ENCODE peak calls at places on chromosome 1, in ten cellular contexts. S, H, G, C, J, O, Y, Q, R and D are unnamed samples.

GRCh38 chr1:236066828-236067386 is 2.0 kb upstream of the NID1 start:
- DNase-seq in S (no peak), H (no peak), G (peak; percentile 71), C (no peak), J (no peak), O (peak; percentile 54), Y (peak; percentile 55), Q (peak; percentile 94), R (no peak), D (no peak)

GRCh38 chr1:245551536-245551935 is 396.8 kb downstream of the KIF26B start:
- DNase-seq in S (no peak), H (no peak), G (no peak), C (no peak), J (no peak), O (no peak), Y (no peak), Q (no peak), R (no peak), D (no peak)

GRCh38 chr1:38992450-38993111 is 1.5 kb downstream of the AKIRIN1 start:
- DNase-seq in S (no peak), H (peak; percentile 11), G (no peak), C (no peak), J (no peak), O (no peak), Y (no peak), Q (no peak), R (no peak), D (no peak)

GRCh38 chr1:95118019-95118499 is 904 bp downstream of the TLCD4 start:
- DNase-seq in S (no peak), H (no peak), G (peak; percentile 10), C (no peak), J (no peak), O (no peak), Y (no peak), Q (no peak), R (no peak), D (no peak)

GRCh38 chr1:17009706-17010105 is 2.0 kb downstream of the ATP13A2 start:
- DNase-seq in S (no peak), H (peak; percentile 7), G (no peak), C (no peak), J (no peak), O (no peak), Y (no peak), Q (no peak), R (peak; percentile 68), D (no peak)

GRCh38 chr1:22832414-22832786 is 121.8 kb downstream of the EPHB2 start:
- DNase-seq in S (no peak), H (no peak), G (no peak), C (no peak), J (no peak), O (no peak), Y (no peak), Q (no peak), R (peak; percentile 58), D (no peak)

GRCh38 chr1:186076006-186076405 is 299.0 kb downstream of the TPR start:
- DNase-seq in S (no peak), H (no peak), G (no peak), C (no peak), J (no peak), O (no peak), Y (no peak), Q (no peak), R (no peak), D (no peak)

GRCh38 chr1:14955402-14955801 is 198.1 kb upstream of the TMEM51 start:
- DNase-seq in S (no peak), H (no peak), G (no peak), C (no peak), J (no peak), O (no peak), Y (no peak), Q (no peak), R (peak; percentile 48), D (no peak)

GRCh38 chr1:241736387-241736786 is 84.3 kb downstream of the WDR64 start:
- DNase-seq in S (no peak), H (no peak), G (no peak), C (no peak), J (no peak), O (no peak), Y (no peak), Q (no peak), R (no peak), D (no peak)

GRCh38 chr1:179798864-179799516 is 55.9 kb downstream of the FAM163A start:
- DNase-seq in S (no peak), H (no peak), G (no peak), C (no peak), J (no peak), O (no peak), Y (no peak), Q (no peak), R (no peak), D (no peak)

GRCh38 chr1:33993301-33993700 is 129.4 kb downstream of the HMGB4 start:
- DNase-seq in S (no peak), H (no peak), G (no peak), C (no peak), J (no peak), O (no peak), Y (no peak), Q (no peak), R (no peak), D (no peak)

GRCh38 chr1:17768651-17769241 is 13.6 kb downstream of the ACTL8 start:
- DNase-seq in S (no peak), H (no peak), G (no peak), C (no peak), J (no peak), O (no peak), Y (peak; percentile 39), Q (no peak), R (peak; percentile 35), D (no peak)

GRCh38 chr1:201215531-201216357 is 25.1 kb downstream of the IGFN1 start:
- DNase-seq in S (peak; percentile 1), H (no peak), G (no peak), C (no peak), J (no peak), O (no peak), Y (no peak), Q (no peak), R (no peak), D (no peak)

GRCh38 chr1:201214886-201215285 is 24.3 kb downstream of the IGFN1 start:
- DNase-seq in S (no peak), H (no peak), G (no peak), C (no peak), J (no peak), O (no peak), Y (no peak), Q (no peak), R (no peak), D (no peak)

GRCh38 chr1:201213106-201213770 is 22.6 kb downstream of the IGFN1 start:
- DNase-seq in S (no peak), H (no peak), G (no peak), C (no peak), J (peak; percentile 16), O (no peak), Y (no peak), Q (no peak), R (no peak), D (no peak)

GRCh38 chr1:201213926-201214325 is 23.3 kb downstream of the IGFN1 start:
- DNase-seq in S (no peak), H (no peak), G (no peak), C (no peak), J (no peak), O (no peak), Y (no peak), Q (no peak), R (no peak), D (peak; percentile 5)

DNA sequence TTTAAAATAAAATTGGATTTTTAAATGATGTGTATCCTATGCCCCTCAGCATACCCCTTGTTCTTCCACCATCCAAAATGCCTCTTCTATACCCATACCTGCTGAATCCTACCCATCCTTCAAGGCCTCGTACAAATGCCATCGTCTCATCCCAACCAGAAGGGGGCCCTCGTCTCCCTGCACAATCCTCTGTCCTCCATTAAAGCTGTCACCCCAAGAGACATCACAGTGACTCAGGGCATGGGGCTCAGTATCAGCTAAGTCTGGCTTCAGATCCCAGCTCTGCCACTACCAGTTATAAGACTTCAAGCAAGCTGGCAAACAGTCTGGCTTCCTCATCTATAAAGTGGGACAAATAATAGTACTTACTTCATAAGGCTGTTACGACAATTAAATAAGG is 23.8 kb downstream of the IGFN1 start:
- DNase-seq in S (no peak), H (no peak), G (no peak), C (no peak), J (no peak), O (no peak), Y (no peak), Q (no peak), R (no peak), D (peak; percentile 5)
- TF ChIP-seq CTCF in S (no peak), H (no peak), G (no peak), C (peak; percentile 33), J (no peak), O (no peak), Y (no peak), Q (no peak), R (no peak), D (no peak)

GRCh38 chr1:40310983-40311642 is 6.0 kb downstream of the COL9A2 start:
- DNase-seq in S (no peak), H (no peak), G (no peak), C (no peak), J (no peak), O (no peak), Y (no peak), Q (no peak), R (no peak), D (no peak)
- TF ChIP-seq CTCF in S (no peak), H (no peak), G (no peak), C (no peak), J (no peak), O (no peak), Y (no peak), Q (no peak), R (no peak), D (no peak)

DNA sequence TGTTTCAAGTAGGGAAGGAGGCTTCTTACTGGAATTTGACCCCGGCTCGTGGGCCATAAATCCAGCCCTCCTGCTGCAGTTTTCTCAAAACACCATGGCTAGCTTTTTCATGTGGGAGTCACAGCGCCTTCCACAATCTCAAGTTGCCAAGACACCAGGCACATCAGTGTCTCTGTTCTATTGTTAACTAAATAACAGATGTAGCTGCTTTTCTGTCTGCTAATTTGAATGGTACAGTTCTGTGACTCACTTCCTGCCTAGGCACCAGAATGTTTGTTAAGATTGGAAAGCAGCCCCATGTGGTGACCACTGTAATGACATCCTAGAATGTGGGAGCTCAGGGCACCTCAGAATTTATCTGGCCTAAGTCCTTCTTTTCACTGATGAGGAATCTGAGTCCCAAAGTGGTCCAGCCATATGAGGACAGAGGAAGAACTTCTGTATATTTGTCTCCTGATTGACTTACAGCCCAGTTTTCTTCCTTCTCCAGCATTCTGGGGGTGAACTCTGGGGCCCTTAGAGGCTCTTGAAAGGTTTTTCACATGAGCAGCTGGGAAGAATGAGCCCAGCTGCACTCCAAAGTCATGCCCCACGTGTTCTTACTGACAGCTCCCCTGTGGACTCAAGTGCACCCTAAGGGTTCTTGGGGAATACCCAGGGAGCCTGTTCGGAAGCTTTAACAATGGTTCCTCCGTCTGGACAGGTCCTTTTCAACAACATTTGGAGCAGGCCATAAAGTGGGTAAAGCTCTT is 27.5 kb downstream of the TRIM45 start:
- DNase-seq in S (peak; percentile 11), H (peak; percentile 1), G (peak; percentile 30), C (peak; percentile 5), J (no peak), O (no peak), Y (no peak), Q (no peak), R (peak; percentile 47), D (no peak)
- TF ChIP-seq CTCF in S (peak; percentile 53), H (no peak), G (peak; percentile 35), C (peak; percentile 10), J (peak; percentile 11), O (no peak), Y (no peak), Q (peak; percentile 27), R (peak; percentile 65), D (no peak)

GRCh38 chr1:3036646-3037280 is 15.5 kb downstream of the ACTRT2 start:
- DNase-seq in S (no peak), H (no peak), G (no peak), C (no peak), J (peak; percentile 27), O (no peak), Y (no peak), Q (no peak), R (no peak), D (no peak)
- TF ChIP-seq CTCF in S (no peak), H (no peak), G (no peak), C (no peak), J (no peak), O (no peak), Y (no peak), Q (no peak), R (no peak), D (no peak)